ENCODE peak calls at places on chromosomes 11 and 22, in eight cellular contexts. One of them, this sample, is unnamed.

GRCh38 chr11:85827768-85828639 is 17.1 kb upstream of the SYTL2 start:
- DNase-seq in activated T-helper 1 cell treated with anti-CD3 and anti-CD28 coated beads, Interleukin-2, amount 50 U/mL, for 16 hours: no peak
- DNase-seq in HS-5: peak
- DNase-seq in NK-92 treated with Interleukin-12 subunit alpha and Interleukin-12 subunit beta, amount 100 ng/mL, for 24 hours: no peak
- DNase-seq in sciatic nerve: no peak
- DNase-seq in cardiac septum: no peak
- DNase-seq in NCI-H1436: no peak
- DNase-seq in NCI-H1694 treated with DMSO at 0.1 percent for 48 hours: no peak
- DNase-seq in this sample: no peak

GRCh38 chr11:12008790-12009616 is 577 bp upstream of the DKK3 start:
- DNase-seq in activated T-helper 1 cell treated with anti-CD3 and anti-CD28 coated beads, Interleukin-2, amount 50 U/mL, for 16 hours: no peak
- DNase-seq in HS-5: no peak
- DNase-seq in NK-92 treated with Interleukin-12 subunit alpha and Interleukin-12 subunit beta, amount 100 ng/mL, for 24 hours: no peak
- DNase-seq in sciatic nerve: peak
- DNase-seq in cardiac septum: no peak
- DNase-seq in NCI-H1436: peak
- DNase-seq in NCI-H1694 treated with DMSO at 0.1 percent for 48 hours: no peak
- DNase-seq in this sample: no peak

GRCh38 chr11:85718991-85719807 is 33.2 kb upstream of the CCDC89 start:
- DNase-seq in activated T-helper 1 cell treated with anti-CD3 and anti-CD28 coated beads, Interleukin-2, amount 50 U/mL, for 16 hours: no peak
- DNase-seq in HS-5: peak
- DNase-seq in NK-92 treated with Interleukin-12 subunit alpha and Interleukin-12 subunit beta, amount 100 ng/mL, for 24 hours: no peak
- DNase-seq in sciatic nerve: peak
- DNase-seq in cardiac septum: peak
- DNase-seq in NCI-H1436: no peak
- DNase-seq in NCI-H1694 treated with DMSO at 0.1 percent for 48 hours: no peak
- DNase-seq in this sample: peak

GRCh38 chr22:32325416-32325801 is 32.3 kb upstream of the RFPL3 start:
- DNase-seq in activated T-helper 1 cell treated with anti-CD3 and anti-CD28 coated beads, Interleukin-2, amount 50 U/mL, for 16 hours: no peak
- DNase-seq in HS-5: no peak
- DNase-seq in NK-92 treated with Interleukin-12 subunit alpha and Interleukin-12 subunit beta, amount 100 ng/mL, for 24 hours: no peak
- DNase-seq in sciatic nerve: no peak
- DNase-seq in cardiac septum: no peak
- DNase-seq in NCI-H1436: peak
- DNase-seq in NCI-H1694 treated with DMSO at 0.1 percent for 48 hours: no peak
- DNase-seq in this sample: peak

GRCh38 chr22:28075260-28075981 is 156.4 kb upstream of the PITPNB start:
- DNase-seq in activated T-helper 1 cell treated with anti-CD3 and anti-CD28 coated beads, Interleukin-2, amount 50 U/mL, for 16 hours: no peak
- DNase-seq in HS-5: peak
- DNase-seq in NK-92 treated with Interleukin-12 subunit alpha and Interleukin-12 subunit beta, amount 100 ng/mL, for 24 hours: no peak
- DNase-seq in sciatic nerve: no peak
- DNase-seq in cardiac septum: no peak
- DNase-seq in NCI-H1436: no peak
- DNase-seq in NCI-H1694 treated with DMSO at 0.1 percent for 48 hours: no peak
- DNase-seq in this sample: no peak

GRCh38 chr11:19633276-19633675 is 79.4 kb upstream of the NAV2 start:
- DNase-seq in activated T-helper 1 cell treated with anti-CD3 and anti-CD28 coated beads, Interleukin-2, amount 50 U/mL, for 16 hours: no peak
- DNase-seq in HS-5: no peak
- DNase-seq in NK-92 treated with Interleukin-12 subunit alpha and Interleukin-12 subunit beta, amount 100 ng/mL, for 24 hours: no peak
- DNase-seq in sciatic nerve: peak
- DNase-seq in cardiac septum: no peak
- DNase-seq in NCI-H1436: no peak
- DNase-seq in NCI-H1694 treated with DMSO at 0.1 percent for 48 hours: no peak
- DNase-seq in this sample: peak

GRCh38 chr11:117511483-117511934 is 183.9 kb downstream of the CEP164 start:
- DNase-seq in activated T-helper 1 cell treated with anti-CD3 and anti-CD28 coated beads, Interleukin-2, amount 50 U/mL, for 16 hours: no peak
- DNase-seq in HS-5: no peak
- DNase-seq in NK-92 treated with Interleukin-12 subunit alpha and Interleukin-12 subunit beta, amount 100 ng/mL, for 24 hours: no peak
- DNase-seq in sciatic nerve: no peak
- DNase-seq in cardiac septum: no peak
- DNase-seq in NCI-H1436: no peak
- DNase-seq in NCI-H1694 treated with DMSO at 0.1 percent for 48 hours: peak
- DNase-seq in this sample: no peak

GRCh38 chr11:126415669-126416420 is 60.4 kb downstream of the ST3GAL4 start:
- DNase-seq in activated T-helper 1 cell treated with anti-CD3 and anti-CD28 coated beads, Interleukin-2, amount 50 U/mL, for 16 hours: no peak
- DNase-seq in HS-5: no peak
- DNase-seq in NK-92 treated with Interleukin-12 subunit alpha and Interleukin-12 subunit beta, amount 100 ng/mL, for 24 hours: no peak
- DNase-seq in sciatic nerve: no peak
- DNase-seq in cardiac septum: no peak
- DNase-seq in NCI-H1436: no peak
- DNase-seq in NCI-H1694 treated with DMSO at 0.1 percent for 48 hours: no peak
- DNase-seq in this sample: peak

GRCh38 chr11:72430743-72431570 is 3.4 kb downstream of the CLPB start:
- DNase-seq in activated T-helper 1 cell treated with anti-CD3 and anti-CD28 coated beads, Interleukin-2, amount 50 U/mL, for 16 hours: no peak
- DNase-seq in HS-5: no peak
- DNase-seq in NK-92 treated with Interleukin-12 subunit alpha and Interleukin-12 subunit beta, amount 100 ng/mL, for 24 hours: no peak
- DNase-seq in sciatic nerve: no peak
- DNase-seq in cardiac septum: no peak
- DNase-seq in NCI-H1436: peak
- DNase-seq in NCI-H1694 treated with DMSO at 0.1 percent for 48 hours: peak
- DNase-seq in this sample: no peak

GRCh38 chr22:45072322-45072903 is 62.6 kb upstream of the PHF21B start:
- DNase-seq in activated T-helper 1 cell treated with anti-CD3 and anti-CD28 coated beads, Interleukin-2, amount 50 U/mL, for 16 hours: no peak
- DNase-seq in HS-5: peak
- DNase-seq in NK-92 treated with Interleukin-12 subunit alpha and Interleukin-12 subunit beta, amount 100 ng/mL, for 24 hours: no peak
- DNase-seq in sciatic nerve: no peak
- DNase-seq in cardiac septum: no peak
- DNase-seq in NCI-H1436: no peak
- DNase-seq in NCI-H1694 treated with DMSO at 0.1 percent for 48 hours: no peak
- DNase-seq in this sample: no peak

GRCh38 chr11:73145986-73146575 is 4.0 kb upstream of the FCHSD2 start:
- DNase-seq in activated T-helper 1 cell treated with anti-CD3 and anti-CD28 coated beads, Interleukin-2, amount 50 U/mL, for 16 hours: no peak
- DNase-seq in HS-5: no peak
- DNase-seq in NK-92 treated with Interleukin-12 subunit alpha and Interleukin-12 subunit beta, amount 100 ng/mL, for 24 hours: no peak
- DNase-seq in sciatic nerve: no peak
- DNase-seq in cardiac septum: no peak
- DNase-seq in NCI-H1436: no peak
- DNase-seq in NCI-H1694 treated with DMSO at 0.1 percent for 48 hours: no peak
- DNase-seq in this sample: no peak